ENCODE peak calls at places on chromosome 20, in four cellular contexts. F, O, X and D are unnamed samples.

GRCh38 chr20:44208165-44208564 is 2.4 kb downstream of the OSER1 start:
- DNase-seq in F (no peak), O (no peak), X (no peak), D (no peak)

GRCh38 chr20:57772349-57772964 is 62.6 kb upstream of the PMEPA1 start:
- DNase-seq in F (peak), X (no peak), O (peak), D (peak)

GRCh38 chr20:20955837-20956236 is 150.3 kb downstream of the LINC00237 start:
- DNase-seq in O (no peak), F (no peak), X (no peak), D (no peak)

GRCh38 chr20:4782373-4782772 is 60.7 kb downstream of the PRND start:
- DNase-seq in F (no peak), O (no peak), X (no peak), D (no peak)

GRCh38 chr20:16201191-16201590 is 372.1 kb downstream of the KIF16B start:
- DNase-seq in O (no peak), X (no peak), F (peak), D (no peak)

GRCh38 chr20:24815931-24816330 is 133.1 kb upstream of the CST7 start:
- DNase-seq in F (no peak), X (no peak), O (no peak), D (no peak)

GRCh38 chr20:55269913-55270312 is 735.4 kb downstream of the CBLN4 start:
- DNase-seq in F (no peak), O (no peak), X (no peak), D (no peak)

GRCh38 chr20:51732454-51732791 is 35.8 kb downstream of the ATP9A start:
- DNase-seq in X (no peak), F (no peak), O (peak), D (no peak)

GRCh38 chr20:21202284-21202683 is 76.4 kb downstream of the KIZ start:
- DNase-seq in F (peak), O (peak), X (peak), D (peak)

GRCh38 chr20:43809206-43809819 is 82.5 kb upstream of the GTSF1L start:
- DNase-seq in F (no peak), O (no peak), X (no peak), D (no peak)

GRCh38 chr20:34938466-34939163 is 17.0 kb downstream of the GSS start:
- DNase-seq in F (no peak), X (no peak), O (no peak), D (peak)

GRCh38 chr20:45833883-45834796 is 541 bp downstream of the SNX21 start:
- DNase-seq in O (peak), X (peak), F (peak), D (peak)

GRCh38 chr20:11394145-11394833 is 523.4 kb upstream of the BTBD3 start:
- DNase-seq in F (no peak), X (no peak), O (peak), D (no peak)

GRCh38 chr20:3470627-3471396 is at the start of gene ATRN:
- DNase-seq in O (peak), F (peak), X (peak), D (peak)

GRCh38 chr20:20668639-20669038 is 43.8 kb downstream of the RALGAPA2 start:
- DNase-seq in F (no peak), X (no peak), O (no peak), D (no peak)

GRCh38 chr20:14782731-14783130 is 445.3 kb upstream of the FLRT3 start:
- DNase-seq in O (no peak), X (no peak), F (no peak), D (no peak)

GRCh38 chr20:36584018-36584481 is 10.7 kb downstream of the TGIF2 start:
- DNase-seq in X (no peak), O (no peak), F (no peak), D (no peak)

GRCh38 chr20:1819311-1820136 is 75.7 kb upstream of the SIRPA start:
- DNase-seq in O (no peak), F (no peak), X (no peak), D (no peak)

GRCh38 chr20:61263084-61263695 is 11.1 kb downstream of the CDH4 start:
- DNase-seq in F (peak), X (no peak), O (peak), D (no peak)

GRCh38 chr20:33561981-33562601 is 72.2 kb downstream of the CBFA2T2 start:
- DNase-seq in O (peak), F (peak), X (peak), D (peak)

GRCh38 chr20:62344782-62345181 is 22.3 kb downstream of the LAMA5 start:
- DNase-seq in O (no peak), F (no peak), X (no peak), D (no peak)

GRCh38 chr20:23114018-23114417 is 27.9 kb upstream of the CD93 start:
- DNase-seq in O (no peak), X (no peak), F (no peak), D (no peak)

GRCh38 chr20:61817575-61817974 is 248.1 kb downstream of the TAF4 start:
- DNase-seq in F (no peak), X (no peak), O (no peak), D (no peak)

GRCh38 chr20:46148313-46149213 is 30.4 kb downstream of the CD40 start:
- DNase-seq in X (no peak), F (no peak), O (no peak), D (no peak)

GRCh38 chr20:38805958-38806854 is 709 bp downstream of the PPP1R16B start:
- DNase-seq in X (no peak), O (peak), F (no peak), D (peak)

GRCh38 chr20:38806855-38807655 is 1.6 kb downstream of the PPP1R16B start:
- DNase-seq in F (no peak), X (no peak), O (no peak), D (peak)

GRCh38 chr20:38804243-38804642 is 1.3 kb upstream of the PPP1R16B start:
- DNase-seq in F (no peak), X (no peak), O (no peak), D (no peak)

GRCh38 chr20:38805502-38805957 is at the start of gene PPP1R16B:
- DNase-seq in X (no peak), F (no peak), O (peak), D (peak)

GRCh38 chr20:38804682-38805501 is 605 bp upstream of the PPP1R16B start:
- DNase-seq in F (no peak), O (no peak), X (no peak), D (peak)
- H3K4me2 ChIP-seq in F (peak), O (peak), X (peak), D (peak)

GRCh38 chr20:41352106-41352505 is 11.5 kb downstream of the LPIN3 start:
- DNase-seq in F (peak), X (no peak), O (no peak), D (no peak)

GRCh38 chr20:41352666-41353065 is 12.0 kb downstream of the LPIN3 start:
- DNase-seq in F (no peak), O (no peak), X (no peak), D (no peak)

GRCh38 chr20:41355598-41356203 is 10.9 kb downstream of the EMILIN3 start:
- DNase-seq in F (no peak), O (no peak), X (no peak), D (no peak)

GRCh38 chr20:41355192-41355591 is 11.4 kb downstream of the EMILIN3 start:
- DNase-seq in F (no peak), X (no peak), O (no peak), D (no peak)

GRCh38 chr20:41353530-41353929 is 12.9 kb downstream of the LPIN3 start:
- DNase-seq in F (no peak), X (no peak), O (no peak), D (no peak)
- H3K4me2 ChIP-seq in F (no peak), X (no peak), O (no peak), D (no peak)

DNA sequence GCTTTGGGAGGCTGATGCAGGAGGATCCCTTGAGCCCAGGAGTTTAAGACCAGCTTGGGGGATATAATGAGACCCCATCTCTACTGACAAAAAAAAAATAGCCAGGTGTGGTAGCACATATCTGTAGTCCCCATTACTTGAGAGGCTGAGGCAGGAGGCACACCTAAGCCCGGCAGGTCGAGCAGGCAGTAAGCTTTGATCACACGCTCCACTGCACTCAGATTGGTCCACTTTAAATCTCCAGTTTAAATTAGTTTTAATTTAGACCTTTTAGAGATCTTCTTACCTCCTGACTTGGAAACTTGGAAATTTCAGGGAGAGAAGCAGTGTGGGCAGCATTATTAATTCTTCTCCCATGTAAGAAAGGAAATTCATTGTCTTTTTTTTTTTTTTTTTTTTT is 16.8 kb upstream of the PLCB4 start:
- DNase-seq in F (no peak), O (no peak), X (no peak), D (no peak)
- H3K4me2 ChIP-seq in F (peak), O (peak), X (no peak), D (no peak)

GRCh38 chr20:59020938-59021551 is 1.8 kb downstream of the TUBB1 start:
- DNase-seq in F (no peak), O (peak), X (no peak), D (no peak)
- H3K4me2 ChIP-seq in F (no peak), O (peak), X (no peak), D (no peak)